ENCODE peak calls at places on chromosomes 13 and 19, in ten cellular contexts. N, L, X, S, J, E, U, W, C and T are unnamed samples.

GRCh38 chr13:24215732-24216131 is 55.2 kb downstream of the SPATA13 start:
- DNase-seq in U (no peak), S (peak; percentile 60), N (peak; percentile 94), X (peak; percentile 58), W (peak; percentile 31), C (no peak), J (peak; percentile 52), E (no peak), L (no peak), T (peak; percentile 90)

GRCh38 chr13:73429691-73430090 is 370.9 kb downstream of the KLF5 start:
- DNase-seq in E (no peak), W (no peak), C (no peak), X (no peak), S (no peak), L (no peak), U (no peak), N (peak; percentile 78), J (no peak), T (no peak)

GRCh38 chr19:13505761-13506549 is at the start of gene CACNA1A:
- DNase-seq in E (peak; percentile 56), J (no peak), C (no peak), L (no peak), U (peak; percentile 69), N (peak; percentile 60), W (no peak), S (no peak), X (no peak), T (no peak)

GRCh38 chr19:39448271-39448670 is 2.9 kb downstream of the SUPT5H start:
- DNase-seq in W (no peak), J (no peak), S (no peak), C (no peak), U (no peak), L (no peak), N (peak; percentile 61), E (no peak), X (no peak), T (no peak)

GRCh38 chr19:58154679-58155648 is 4.4 kb upstream of the ZNF329 start:
- DNase-seq in L (peak; percentile 78), U (peak; percentile 98), S (peak; percentile 84), C (peak; percentile 92), X (peak; percentile 96), N (peak; percentile 99), W (peak; percentile 97), J (peak; percentile 92), E (peak; percentile 97), T (peak; percentile 93)

GRCh38 chr19:12875086-12875485 is 6.2 kb downstream of the DNASE2 start:
- DNase-seq in E (no peak), S (no peak), X (no peak), J (no peak), W (no peak), L (no peak), U (no peak), C (no peak), N (no peak), T (no peak)

GRCh38 chr13:20658451-20658850 is 45.0 kb upstream of the IL17D start:
- DNase-seq in E (no peak), S (no peak), X (no peak), J (no peak), C (no peak), U (no peak), N (no peak), L (no peak), W (no peak), T (no peak)

GRCh38 chr13:48400090-48400694 is 12.7 kb downstream of the LPAR6 start:
- DNase-seq in E (no peak), J (no peak), L (no peak), X (no peak), C (no peak), N (peak; percentile 9), S (no peak), U (no peak), W (no peak), T (no peak)